ENCODE peak calls at places on chromosomes 16 and 17, in four cellular contexts. I is osteocyte, F is neural progenitor cell, E is upper lobe of right lung. M is an unnamed sample.

GRCh38 chr17:61862105-61862574 is 1.2 kb downstream of the BRIP1 start:
- DNase-seq in I (no peak), E (no peak), F (no peak), M (no peak)

GRCh38 chr17:6463616-6464445 is 19.6 kb downstream of the PIMREG start:
- DNase-seq in F (no peak), I (no peak), E (no peak), M (no peak)

GRCh38 chr17:83083368-83084201 is 4.2 kb downstream of the METRNL start:
- DNase-seq in F (no peak), E (no peak), I (no peak), M (no peak)

GRCh38 chr17:956905-957304 is 22.7 kb downstream of the NXN start:
- DNase-seq in F (no peak), E (no peak), I (no peak), M (no peak)

GRCh38 chr16:82630688-82631087 is 3.9 kb downstream of the CDH13 start:
- DNase-seq in F (no peak), E (no peak), I (no peak), M (no peak)

GRCh38 chr17:27504188-27504995 is 48.1 kb downstream of the KSR1 start:
- DNase-seq in E (no peak), F (no peak), I (no peak), M (no peak)

GRCh38 chr16:64144612-64145011 is 977.3 kb downstream of the CDH11 start:
- DNase-seq in I (no peak), F (no peak), E (no peak), M (no peak)

GRCh38 chr16:57480127-57480753 is 6.1 kb downstream of the DOK4 start:
- DNase-seq in I (no peak), E (peak; percentile 85), F (no peak), M (no peak)

GRCh38 chr16:57021693-57022092 is 32.3 kb downstream of the NLRC5 start:
- DNase-seq in E (no peak), I (no peak), F (no peak), M (no peak)

GRCh38 chr16:27174007-27174406 is 29.3 kb upstream of the KDM8 start:
- DNase-seq in I (no peak), E (no peak), F (no peak), M (no peak)

GRCh38 chr17:37170881-37171460 is 204.8 kb upstream of the C17orf78 start:
- DNase-seq in E (no peak), F (no peak), I (no peak), M (no peak)

GRCh38 chr17:6435968-6436367 is 1.0 kb upstream of the AIPL1 start:
- DNase-seq in E (peak; percentile 75), F (peak; percentile 86), I (no peak), M (no peak)

GRCh38 chr16:10598157-10598556 is 17.8 kb upstream of the EMP2 start:
- DNase-seq in I (no peak), E (peak; percentile 83), F (no peak), M (no peak)

GRCh38 chr17:61314368-61315078 is 85.1 kb upstream of the TBX2 start:
- DNase-seq in E (no peak), F (no peak), I (no peak), M (no peak)

GRCh38 chr17:17741346-17742023 is 60.2 kb downstream of the RAI1 start:
- DNase-seq in I (no peak), E (no peak), F (peak; percentile 91), M (no peak)

GRCh38 chr17:78111727-78112507 is 16.6 kb downstream of the TMC6 start:
- DNase-seq in F (no peak), I (no peak), E (no peak), M (peak; percentile 69)

GRCh38 chr17:2647961-2648360 is 54.5 kb downstream of the PAFAH1B1 start:
- DNase-seq in E (no peak), I (no peak), F (no peak), M (no peak)

GRCh38 chr17:75832164-75832651 is 12.0 kb downstream of the UNC13D start:
- DNase-seq in F (no peak), E (peak; percentile 67), I (no peak), M (no peak)

GRCh38 chr16:67730326-67730725 is 11.2 kb upstream of the GFOD2 start:
- DNase-seq in I (no peak), E (peak; percentile 45), F (no peak), M (no peak)

GRCh38 chr17:1577186-1577585 is 14.6 kb upstream of the PITPNA start:
- DNase-seq in I (no peak), F (no peak), E (peak; percentile 97), M (no peak)

GRCh38 chr16:69017036-69017783 is 88.2 kb upstream of the HAS3 start:
- DNase-seq in F (no peak), I (no peak), E (no peak), M (no peak)

GRCh38 chr17:36918260-36918691 is 19.0 kb upstream of the LHX1 start:
- DNase-seq in I (no peak), F (peak; percentile 57), E (no peak), M (no peak)

GRCh38 chr17:81735181-81736102 is 23.4 kb downstream of the SLC25A10 start:
- DNase-seq in E (peak; percentile 75), I (peak; percentile 84), F (no peak), M (peak; percentile 67)

GRCh38 chr17:38724337-38724988 is 5.7 kb upstream of the CISD3 start:
- DNase-seq in E (no peak), F (no peak), I (no peak), M (no peak)

DNA sequence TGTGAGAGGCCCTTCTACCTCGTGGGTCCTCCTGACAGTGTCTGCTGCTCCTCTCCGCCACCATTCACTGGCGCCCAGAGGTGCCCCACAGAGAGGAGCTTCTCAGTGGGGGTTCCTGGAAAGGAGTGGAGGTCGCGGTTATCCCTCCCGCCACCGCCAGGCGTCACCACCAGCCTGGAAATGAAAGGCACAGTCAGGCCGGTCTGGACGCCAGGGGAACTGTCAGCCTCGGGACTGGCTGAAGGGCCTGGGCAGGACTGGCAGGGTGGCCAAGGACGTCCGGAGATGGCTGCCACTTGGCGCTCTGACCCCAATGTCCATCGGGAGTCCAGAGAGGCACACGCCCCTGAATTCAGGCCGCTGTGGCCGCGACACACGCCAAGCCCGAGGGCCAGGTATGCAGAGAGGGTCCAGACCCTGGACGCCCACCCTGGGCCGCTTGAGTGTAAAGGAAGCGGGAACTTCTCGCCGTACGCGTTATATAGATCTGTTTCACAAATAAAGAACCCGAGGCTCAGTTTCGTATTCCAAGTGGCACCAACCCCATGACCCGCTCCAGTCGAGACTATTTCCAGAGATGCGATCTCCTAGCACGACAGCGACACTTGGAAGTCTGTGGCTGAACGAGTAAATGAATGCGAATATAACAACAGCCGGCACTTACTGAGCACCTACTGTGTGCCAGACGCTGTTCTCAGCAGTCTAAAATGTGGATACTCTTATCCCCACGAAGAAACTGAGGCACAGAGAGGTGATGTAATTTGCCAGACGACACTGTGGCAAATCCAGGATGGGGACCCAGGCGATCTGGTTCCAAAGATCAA is 7.6 kb upstream of the NXPH3 start:
- DNase-seq in F (peak; percentile 92), E (peak; percentile 95), I (peak; percentile 96), M (peak; percentile 92)
- TF ChIP-seq CTCF in F (peak; percentile 92), E (peak; percentile 94), I (peak; percentile 96), M (peak; percentile 96)

DNA sequence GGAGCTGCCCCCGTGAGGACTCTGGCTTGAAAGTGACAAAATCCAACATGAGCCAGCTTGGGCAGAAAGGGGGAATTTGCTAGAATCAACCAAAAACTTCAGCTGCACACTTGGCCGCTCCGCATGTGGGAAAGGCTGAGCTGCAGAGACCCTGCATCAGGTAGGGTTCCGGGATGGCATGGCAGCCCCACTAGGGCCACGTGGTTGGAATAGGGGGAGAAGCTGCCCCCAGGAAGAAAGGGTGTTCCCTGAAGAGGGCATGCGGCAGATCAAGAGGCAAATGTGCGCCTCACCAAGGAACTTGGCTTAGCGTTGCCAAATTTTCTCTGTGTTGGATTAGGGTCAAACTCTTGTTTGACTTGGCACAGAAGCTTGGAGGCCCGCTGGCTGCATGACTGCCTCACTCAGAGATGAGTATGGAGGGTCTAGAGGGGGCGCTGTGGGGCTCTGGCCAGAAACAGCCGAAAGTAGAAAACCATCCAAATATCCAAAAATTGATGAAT is 29.2 kb upstream of the WFIKKN2 start:
- DNase-seq in I (no peak), F (peak; percentile 42), E (no peak), M (no peak)
- TF ChIP-seq CTCF in I (no peak), F (peak; percentile 49), E (peak; percentile 10), M (peak; percentile 27)

GRCh38 chr16:49632111-49632797 is 223.7 kb downstream of the ZNF423 start:
- DNase-seq in F (no peak), I (peak; percentile 69), E (no peak), M (peak; percentile 50)
- TF ChIP-seq CTCF in F (no peak), I (no peak), E (no peak), M (no peak)

GRCh38 chr16:75096730-75097129 is 19.9 kb downstream of the LDHD start:
- DNase-seq in E (peak; percentile 77), I (no peak), F (peak; percentile 47), M (no peak)
- TF ChIP-seq CTCF in E (peak; percentile 44), I (peak; percentile 35), F (peak; percentile 50), M (peak; percentile 64)